ENCODE peak calls at places on chromosomes 1 and 21, in eight cellular contexts. One of them, this sample, is unnamed.

GRCh38 chr1:44354268-44354839 is 703 bp downstream of the ERI3 start:
- DNase-seq in heart left ventricle: no peak
- DNase-seq in NCI-H1694 treated with DMSO at 0.1 percent for 48 hours: no peak
- DNase-seq in cardiac muscle cell: peak
- DNase-seq in HEK293T: no peak
- DNase-seq in stimulated activated CD4-positive, alpha-beta T cell treated with anti-CD3 and anti-CD28 coated beads, Interleukin-2, amount 100 ng/mL, for 48 hours: no peak
- DNase-seq in head of caudate nucleus: no peak
- DNase-seq in lung: no peak
- DNase-seq in this sample: peak

GRCh38 chr1:226737819-226738420 is 1.2 kb downstream of the ITPKB start:
- DNase-seq in heart left ventricle: peak
- DNase-seq in NCI-H1694 treated with DMSO at 0.1 percent for 48 hours: peak
- DNase-seq in cardiac muscle cell: peak
- DNase-seq in HEK293T: no peak
- DNase-seq in stimulated activated CD4-positive, alpha-beta T cell treated with anti-CD3 and anti-CD28 coated beads, Interleukin-2, amount 100 ng/mL, for 48 hours: no peak
- DNase-seq in head of caudate nucleus: no peak
- DNase-seq in lung: peak
- DNase-seq in this sample: no peak

GRCh38 chr1:179996099-179996498 is 41.5 kb downstream of the CEP350 start:
- DNase-seq in heart left ventricle: no peak
- DNase-seq in NCI-H1694 treated with DMSO at 0.1 percent for 48 hours: no peak
- DNase-seq in cardiac muscle cell: no peak
- DNase-seq in HEK293T: no peak
- DNase-seq in stimulated activated CD4-positive, alpha-beta T cell treated with anti-CD3 and anti-CD28 coated beads, Interleukin-2, amount 100 ng/mL, for 48 hours: no peak
- DNase-seq in head of caudate nucleus: no peak
- DNase-seq in lung: no peak
- DNase-seq in this sample: no peak

GRCh38 chr1:230979389-230979716 is 459 bp downstream of the ARV1 start:
- DNase-seq in heart left ventricle: no peak
- DNase-seq in NCI-H1694 treated with DMSO at 0.1 percent for 48 hours: no peak
- DNase-seq in cardiac muscle cell: no peak
- DNase-seq in HEK293T: no peak
- DNase-seq in stimulated activated CD4-positive, alpha-beta T cell treated with anti-CD3 and anti-CD28 coated beads, Interleukin-2, amount 100 ng/mL, for 48 hours: no peak
- DNase-seq in head of caudate nucleus: no peak
- DNase-seq in lung: no peak
- DNase-seq in this sample: no peak

GRCh38 chr1:11499825-11500331 is 20.9 kb downstream of the DISP3 start:
- DNase-seq in heart left ventricle: no peak
- DNase-seq in NCI-H1694 treated with DMSO at 0.1 percent for 48 hours: peak
- DNase-seq in cardiac muscle cell: no peak
- DNase-seq in HEK293T: no peak
- DNase-seq in stimulated activated CD4-positive, alpha-beta T cell treated with anti-CD3 and anti-CD28 coated beads, Interleukin-2, amount 100 ng/mL, for 48 hours: no peak
- DNase-seq in head of caudate nucleus: peak
- DNase-seq in lung: no peak
- DNase-seq in this sample: no peak

GRCh38 chr1:180249725-180250498 is 19.8 kb downstream of the LHX4 start:
- DNase-seq in heart left ventricle: no peak
- DNase-seq in NCI-H1694 treated with DMSO at 0.1 percent for 48 hours: no peak
- DNase-seq in cardiac muscle cell: no peak
- DNase-seq in HEK293T: no peak
- DNase-seq in stimulated activated CD4-positive, alpha-beta T cell treated with anti-CD3 and anti-CD28 coated beads, Interleukin-2, amount 100 ng/mL, for 48 hours: no peak
- DNase-seq in head of caudate nucleus: no peak
- DNase-seq in lung: no peak
- DNase-seq in this sample: peak

GRCh38 chr1:212062832-212063438 is 27.4 kb downstream of the DTL start:
- DNase-seq in heart left ventricle: no peak
- DNase-seq in NCI-H1694 treated with DMSO at 0.1 percent for 48 hours: peak
- DNase-seq in cardiac muscle cell: peak
- DNase-seq in HEK293T: peak
- DNase-seq in stimulated activated CD4-positive, alpha-beta T cell treated with anti-CD3 and anti-CD28 coated beads, Interleukin-2, amount 100 ng/mL, for 48 hours: no peak
- DNase-seq in head of caudate nucleus: no peak
- DNase-seq in lung: no peak
- DNase-seq in this sample: peak

GRCh38 chr21:37525810-37526209 is 159.2 kb downstream of the DYRK1A start:
- DNase-seq in heart left ventricle: no peak
- DNase-seq in NCI-H1694 treated with DMSO at 0.1 percent for 48 hours: no peak
- DNase-seq in cardiac muscle cell: no peak
- DNase-seq in HEK293T: no peak
- DNase-seq in stimulated activated CD4-positive, alpha-beta T cell treated with anti-CD3 and anti-CD28 coated beads, Interleukin-2, amount 100 ng/mL, for 48 hours: no peak
- DNase-seq in head of caudate nucleus: no peak
- DNase-seq in lung: no peak
- DNase-seq in this sample: no peak

This sample was measured in SJSA1.